ENCODE peak calls at places on chromosomes 1 and 21, in seven cellular contexts. M is spleen; W is H1; G is CD8-positive, alpha-beta T cell; E is tibial artery; N is PC-3; K is mammary epithelial cell. Y is an unnamed sample. For H3K4me1 and H3K36me3, the result is how much of the 10 kb centered on the place peaks cover.

GRCh38 chr1:18948913-18949688 is 7.4 kb downstream of the IFFO2 start:
- DNase-seq in M (no peak), W (no peak), G (no peak), E (peak), N (no peak), K (peak), Y (no peak)

GRCh38 chr1:14699596-14699995 is 101.1 kb downstream of the KAZN start:
- DNase-seq in M (no peak), W (no peak), G (no peak), E (no peak), N (no peak), K (no peak), Y (no peak)

GRCh38 chr21:29196021-29196663 is 65.7 kb downstream of the MAP3K7CL start:
- DNase-seq in M (no peak), W (no peak), G (peak), E (peak), N (peak), K (peak), Y (peak)

GRCh38 chr1:101483982-101484381 is 247.2 kb downstream of the S1PR1 start:
- DNase-seq in M (no peak), W (no peak), G (no peak), E (no peak), N (no peak), K (no peak), Y (no peak)

GRCh38 chr1:51714374-51715019 is 97.6 kb downstream of the OSBPL9 start:
- DNase-seq in M (no peak), W (no peak), G (no peak), E (no peak), N (peak), K (no peak), Y (no peak)

GRCh38 chr1:6503884-6504602 is 12.6 kb upstream of the PLEKHG5 start:
- DNase-seq in M (no peak), W (no peak), G (no peak), E (no peak), N (no peak), K (no peak), Y (no peak)

GRCh38 chr1:66330711-66331110 is 203.2 kb upstream of the SGIP1 start:
- DNase-seq in M (no peak), W (no peak), G (no peak), E (no peak), N (peak), K (peak), Y (no peak)

GRCh38 chr1:175188936-175189335 is 3.6 kb downstream of the KIAA0040 start:
- DNase-seq in M (peak), W (no peak), G (peak), E (peak), N (no peak), K (no peak), Y (peak)

GRCh38 chr1:94675373-94675772 is 133.8 kb upstream of the F3 start:
- DNase-seq in M (no peak), W (no peak), G (no peak), E (no peak), N (no peak), K (no peak), Y (no peak)

GRCh38 chr1:164440222-164440621 is 118.8 kb upstream of the PBX1 start:
- DNase-seq in M (no peak), W (no peak), G (no peak), E (no peak), N (peak), K (no peak), Y (no peak)

GRCh38 chr1:87914396-87914795 is 585.7 kb downstream of the LMO4 start:
- DNase-seq in M (no peak), W (no peak), G (no peak), E (no peak), N (no peak), K (peak), Y (no peak)

GRCh38 chr1:113812661-113813135 is 422 bp upstream of the RSBN1 start:
- DNase-seq in M (peak), W (no peak), G (peak), E (no peak), N (no peak), K (no peak), Y (no peak)

GRCh38 chr1:203142684-203143408 is 15.3 kb downstream of the ADORA1 start:
- DNase-seq in M (no peak), W (no peak), G (no peak), E (no peak), N (no peak), K (no peak), Y (no peak)

GRCh38 chr1:210687582-210688279 is 359.0 kb downstream of the HHAT start:
- DNase-seq in M (no peak), W (no peak), G (no peak), E (no peak), N (peak), K (no peak), Y (no peak)

GRCh38 chr1:67850151-67850551 is 16.9 kb upstream of the GNG12 start:
- DNase-seq in M (no peak), W (no peak), G (no peak), E (no peak), N (peak), K (peak), Y (no peak)

GRCh38 chr1:197486948-197487347 is 218.9 kb downstream of the CRB1 start:
- DNase-seq in M (no peak), W (no peak), G (no peak), E (no peak), N (no peak), K (no peak), Y (no peak)

GRCh38 chr1:91876040-91876470 is 9.9 kb downstream of the TGFBR3 start:
- DNase-seq in M (no peak), W (no peak), G (peak), E (no peak), N (no peak), K (no peak), Y (no peak)

GRCh38 chr1:29396438-29397255 is 160.3 kb downstream of the PTPRU start:
- DNase-seq in M (no peak), W (no peak), G (no peak), E (no peak), N (peak), K (no peak), Y (no peak)

GRCh38 chr1:22133247-22133927 is 9.5 kb downstream of the WNT4 start:
- DNase-seq in M (no peak), W (peak), G (no peak), E (no peak), N (no peak), K (no peak), Y (no peak)

GRCh38 chr1:109630081-109630880 is 10.6 kb downstream of the AMPD2 start:
- DNase-seq in M (no peak), W (peak), G (peak), E (no peak), N (no peak), K (no peak), Y (no peak)

GRCh38 chr1:209585672-209586071 is 2.2 kb downstream of the CAMK1G start:
- DNase-seq in M (peak), W (peak), G (no peak), E (no peak), N (peak), K (no peak), Y (no peak)

GRCh38 chr1:244865028-244865371 is 657 bp upstream of the HNRNPU start:
- DNase-seq in M (peak), W (peak), G (peak), E (peak), N (no peak), K (no peak), Y (no peak)
- H3K4me1 ChIP-seq in M (under half), W (under half), G (under half), E (under half), N (under half), K (under half), Y (under half)

GRCh38 chr1:81472387-81472786 is 328.3 kb upstream of the ADGRL2 start:
- DNase-seq in M (no peak), W (no peak), G (no peak), E (no peak), N (no peak), K (no peak), Y (no peak)

GRCh38 chr1:81466970-81467369 is 333.8 kb upstream of the ADGRL2 start:
- DNase-seq in M (no peak), W (no peak), G (no peak), E (no peak), N (no peak), K (no peak), Y (no peak)

GRCh38 chr1:81467433-81467832 is 333.3 kb upstream of the ADGRL2 start:
- DNase-seq in M (no peak), W (no peak), G (no peak), E (no peak), N (no peak), K (no peak), Y (no peak)

GRCh38 chr1:81471255-81471654 is 329.5 kb upstream of the ADGRL2 start:
- DNase-seq in M (no peak), W (no peak), G (no peak), E (no peak), N (no peak), K (no peak), Y (no peak)

GRCh38 chr1:81470250-81470649 is 330.5 kb upstream of the ADGRL2 start:
- DNase-seq in M (no peak), W (no peak), G (no peak), E (no peak), N (no peak), K (no peak), Y (no peak)
- H3K36me3 ChIP-seq in M (under half), W (under half), G (under half), E (under half), N (under half), K (under half), Y (under half)

GRCh38 chr1:13483946-13484345 is 29.9 kb downstream of the LRRC38 start:
- DNase-seq in M (no peak), W (no peak), G (no peak), E (no peak), N (no peak), K (no peak), Y (no peak)
- H3K4me1 ChIP-seq in M (under half), W (under half), G (under half), E (under half), N (under half), K (under half), Y (under half)

GRCh38 chr1:116407033-116407432 is 34.0 kb downstream of the ATP1A1 start:
- DNase-seq in M (no peak), W (no peak), G (no peak), E (no peak), N (no peak), K (no peak), Y (no peak)
- H3K36me3 ChIP-seq in M (half or more), W (under half), G (under half), E (half or more), N (under half), K (under half), Y (half or more)

DNA sequence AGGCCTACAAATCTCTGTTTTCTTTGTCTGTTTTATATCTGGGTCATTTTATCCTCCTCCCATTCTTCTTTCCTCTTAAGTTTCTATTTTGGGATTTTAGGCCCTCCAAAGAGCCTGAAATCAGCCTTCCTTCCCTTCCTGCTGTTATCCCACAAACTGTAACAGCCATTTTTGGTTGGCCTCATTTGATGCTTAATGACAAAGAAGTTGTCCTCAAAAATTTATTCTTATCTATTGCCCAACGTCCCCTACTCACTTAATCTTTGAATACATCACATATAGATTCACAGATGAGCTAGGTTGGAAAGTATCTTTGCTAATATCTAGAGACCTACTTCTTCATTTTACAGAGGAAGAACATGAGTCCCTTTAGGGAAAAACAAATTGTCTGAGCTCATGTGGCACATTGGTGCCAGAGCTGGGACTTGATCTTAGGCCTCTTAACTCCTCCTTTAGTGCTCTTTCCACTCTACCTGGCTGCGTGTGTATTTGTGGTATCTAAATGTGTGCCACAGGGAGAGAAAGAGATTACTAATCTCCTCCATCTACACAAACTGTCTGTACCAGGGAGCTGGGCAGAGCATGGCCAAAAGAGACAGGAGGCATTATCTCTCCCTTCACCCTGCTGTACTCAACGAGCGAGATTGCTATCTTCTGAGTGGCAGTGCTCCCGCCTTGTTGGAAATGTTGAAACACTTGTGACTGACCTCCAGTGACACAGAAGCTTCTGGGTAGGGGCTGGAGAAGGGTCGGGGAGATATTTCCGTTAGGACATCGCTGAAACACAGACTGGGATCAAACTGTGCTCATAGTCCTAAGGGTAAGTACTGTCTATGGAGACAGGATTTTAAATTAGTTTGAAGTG is 30.1 kb downstream of the RHEX start:
- DNase-seq in M (no peak), W (no peak), G (no peak), E (no peak), N (no peak), K (no peak), Y (no peak)
- H3K4me1 ChIP-seq in M (under half), W (under half), G (under half), E (under half), N (under half), K (under half), Y (under half)

DNA sequence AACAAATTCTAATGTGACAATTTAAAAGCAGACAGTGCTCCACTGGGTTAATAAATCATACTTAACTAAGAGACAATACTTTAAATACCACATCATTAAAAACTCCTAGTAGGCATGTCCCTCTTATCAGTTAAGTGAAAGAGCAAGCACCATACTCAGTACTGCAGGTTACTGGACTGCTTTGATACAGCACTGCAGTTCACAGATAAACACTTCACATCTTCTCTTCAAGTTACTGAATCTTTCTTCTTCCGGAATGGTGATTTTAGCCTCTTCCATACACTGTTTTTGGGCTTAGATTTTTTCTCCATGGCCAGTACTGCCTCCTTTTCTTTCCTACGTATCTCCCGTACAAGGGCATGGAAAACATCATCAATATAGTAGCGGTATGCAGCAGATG is 11.0 kb downstream of the RIT1 start:
- DNase-seq in M (no peak), W (no peak), G (no peak), E (no peak), N (no peak), K (no peak), Y (no peak)
- H3K36me3 ChIP-seq in M (half or more), W (half or more), G (under half), E (half or more), N (half or more), K (under half), Y (under half)

DNA sequence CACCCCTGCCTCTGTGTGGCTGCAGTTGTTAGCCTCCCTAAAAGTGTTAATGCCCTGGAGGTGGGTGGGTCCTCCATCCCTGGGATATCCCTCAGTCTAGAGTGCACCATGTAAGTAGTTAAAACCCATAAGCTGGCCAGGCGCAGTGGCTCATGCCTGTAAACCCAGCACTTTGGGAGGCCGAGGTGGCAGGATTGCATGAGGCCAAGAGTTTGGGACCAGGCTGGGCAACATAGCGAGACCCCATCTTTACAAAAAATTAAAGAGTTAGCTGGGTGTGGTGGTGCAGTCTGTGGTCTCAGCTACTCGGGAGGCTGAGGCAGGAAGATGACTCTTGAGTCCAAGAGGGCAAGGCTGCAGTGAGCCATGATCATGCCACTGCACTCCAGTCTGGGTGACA is 10.3 kb downstream of the MYOC start:
- DNase-seq in M (no peak), W (no peak), G (no peak), E (no peak), N (no peak), K (no peak), Y (no peak)
- H3K4me1 ChIP-seq in M (under half), W (under half), G (under half), E (under half), N (under half), K (under half), Y (under half)

DNA sequence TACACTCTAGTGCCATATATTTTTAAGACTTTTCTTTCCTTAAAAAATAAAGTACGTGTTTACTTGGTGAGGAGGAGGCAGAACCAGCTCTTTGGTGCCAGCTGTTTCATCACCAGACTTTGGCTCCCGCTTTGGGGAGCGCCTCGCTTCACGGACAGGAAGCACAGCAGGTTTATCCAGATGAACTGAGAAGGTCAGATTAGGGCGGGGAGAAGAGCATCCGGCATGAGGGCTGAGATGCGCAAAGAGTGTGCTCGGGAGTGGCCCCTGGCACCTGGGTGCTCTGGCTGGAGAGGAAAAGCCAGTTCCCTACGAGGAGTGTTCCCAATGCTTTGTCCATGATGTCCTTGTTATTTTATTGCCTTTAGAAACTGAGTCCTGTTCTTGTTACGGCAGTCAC is 25.2 kb downstream of the PSEN2 start:
- DNase-seq in M (no peak), W (no peak), G (no peak), E (no peak), N (no peak), K (no peak), Y (no peak)
- H3K36me3 ChIP-seq in M (half or more), W (under half), G (under half), E (half or more), N (under half), K (under half), Y (under half)

GRCh38 chr1:160575112-160575664 is 4.1 kb downstream of the CD84 start:
- DNase-seq in M (no peak), W (no peak), G (no peak), E (no peak), N (no peak), K (no peak), Y (no peak)
- H3K4me1 ChIP-seq in M (half or more), W (under half), G (half or more), E (under half), N (under half), K (under half), Y (half or more)

GRCh38 chr1:213099682-213100399 is 48.8 kb downstream of the RPS6KC1 start:
- DNase-seq in M (no peak), W (no peak), G (no peak), E (no peak), N (no peak), K (no peak), Y (no peak)
- H3K36me3 ChIP-seq in M (under half), W (under half), G (under half), E (under half), N (under half), K (under half), Y (under half)